ENCODE peak calls at places on chromosomes 5 and 9, in eight cellular contexts. One of them, this sample, is unnamed.
A peak's percentile ranks its signal among the peaks of the same experiment; 100 is the strongest.

GRCh38 chr9:97529363-97530076 is 28.1 kb downstream of the TMOD1 start:
- DNase-seq in left ventricle myocardium inferior: peak; percentile 47
- DNase-seq in astrocyte: no peak
- DNase-seq in Panc1: no peak
- DNase-seq in cardiac muscle cell: peak; percentile 23
- DNase-seq in mammary epithelial cell: peak; percentile 21
- DNase-seq in uterus: peak; percentile 65
- DNase-seq in WERI-Rb-1: no peak
- DNase-seq in this sample: no peak

GRCh38 chr9:5750569-5750968 is 82.3 kb downstream of the ERMP1 start:
- DNase-seq in left ventricle myocardium inferior: no peak
- DNase-seq in astrocyte: no peak
- DNase-seq in Panc1: no peak
- DNase-seq in cardiac muscle cell: no peak
- DNase-seq in mammary epithelial cell: no peak
- DNase-seq in uterus: no peak
- DNase-seq in WERI-Rb-1: no peak
- DNase-seq in this sample: no peak

GRCh38 chr5:68214472-68215207 is 916 bp upstream of the PIK3R1 start:
- DNase-seq in left ventricle myocardium inferior: no peak
- DNase-seq in astrocyte: no peak
- DNase-seq in Panc1: no peak
- DNase-seq in cardiac muscle cell: peak; percentile 30
- DNase-seq in mammary epithelial cell: no peak
- DNase-seq in uterus: peak; percentile 27
- DNase-seq in WERI-Rb-1: no peak
- DNase-seq in this sample: no peak

GRCh38 chr9:116154334-116154975 is 864 bp downstream of the PAPPA start:
- DNase-seq in left ventricle myocardium inferior: peak; percentile 22
- DNase-seq in astrocyte: no peak
- DNase-seq in Panc1: no peak
- DNase-seq in cardiac muscle cell: peak; percentile 48
- DNase-seq in mammary epithelial cell: no peak
- DNase-seq in uterus: peak; percentile 34
- DNase-seq in WERI-Rb-1: peak; percentile 56
- DNase-seq in this sample: peak; percentile 36

GRCh38 chr9:128764361-128764760 is 7.4 kb downstream of the ZER1 start:
- DNase-seq in left ventricle myocardium inferior: no peak
- DNase-seq in astrocyte: no peak
- DNase-seq in Panc1: no peak
- DNase-seq in cardiac muscle cell: no peak
- DNase-seq in mammary epithelial cell: no peak
- DNase-seq in uterus: no peak
- DNase-seq in WERI-Rb-1: peak; percentile 34
- DNase-seq in this sample: no peak

GRCh38 chr9:104856413-104856941 is 71.5 kb downstream of the ABCA1 start:
- DNase-seq in left ventricle myocardium inferior: no peak
- DNase-seq in astrocyte: no peak
- DNase-seq in Panc1: no peak
- DNase-seq in cardiac muscle cell: peak; percentile 17
- DNase-seq in mammary epithelial cell: no peak
- DNase-seq in uterus: no peak
- DNase-seq in WERI-Rb-1: peak; percentile 49
- DNase-seq in this sample: no peak

GRCh38 chr9:83231039-83231438 is 168.1 kb upstream of the RASEF start:
- DNase-seq in left ventricle myocardium inferior: no peak
- DNase-seq in astrocyte: no peak
- DNase-seq in Panc1: no peak
- DNase-seq in cardiac muscle cell: peak; percentile 61
- DNase-seq in mammary epithelial cell: no peak
- DNase-seq in uterus: no peak
- DNase-seq in WERI-Rb-1: no peak
- DNase-seq in this sample: no peak

GRCh38 chr5:73312146-73312871 is 136.3 kb downstream of the FOXD1 start:
- DNase-seq in left ventricle myocardium inferior: no peak
- DNase-seq in astrocyte: peak; percentile 100
- DNase-seq in Panc1: no peak
- DNase-seq in cardiac muscle cell: peak; percentile 94
- DNase-seq in mammary epithelial cell: no peak
- DNase-seq in uterus: no peak
- DNase-seq in WERI-Rb-1: peak; percentile 18
- DNase-seq in this sample: no peak

GRCh38 chr9:136939996-136940525 is 4.5 kb downstream of the FBXW5 start:
- DNase-seq in left ventricle myocardium inferior: peak; percentile 85
- DNase-seq in astrocyte: no peak
- DNase-seq in Panc1: no peak
- DNase-seq in cardiac muscle cell: no peak
- DNase-seq in mammary epithelial cell: no peak
- DNase-seq in uterus: no peak
- DNase-seq in WERI-Rb-1: no peak
- DNase-seq in this sample: peak; percentile 68

GRCh38 chr5:65364907-65365306 is 116.8 kb downstream of the ADAMTS6 start:
- DNase-seq in left ventricle myocardium inferior: no peak
- DNase-seq in astrocyte: peak; percentile 12
- DNase-seq in Panc1: peak; percentile 2
- DNase-seq in cardiac muscle cell: peak; percentile 34
- DNase-seq in mammary epithelial cell: no peak
- DNase-seq in uterus: no peak
- DNase-seq in WERI-Rb-1: no peak
- DNase-seq in this sample: no peak

GRCh38 chr5:109676920-109677319 is 12.8 kb upstream of the MAN2A1 start:
- DNase-seq in left ventricle myocardium inferior: no peak
- DNase-seq in astrocyte: no peak
- DNase-seq in Panc1: no peak
- DNase-seq in cardiac muscle cell: no peak
- DNase-seq in mammary epithelial cell: no peak
- DNase-seq in uterus: no peak
- DNase-seq in WERI-Rb-1: no peak
- DNase-seq in this sample: no peak

GRCh38 chr9:4508907-4509589 is 18.8 kb downstream of the SLC1A1 start:
- DNase-seq in left ventricle myocardium inferior: no peak
- DNase-seq in astrocyte: peak; percentile 76
- DNase-seq in Panc1: no peak
- DNase-seq in cardiac muscle cell: peak; percentile 33
- DNase-seq in mammary epithelial cell: peak; percentile 88
- DNase-seq in uterus: no peak
- DNase-seq in WERI-Rb-1: no peak
- DNase-seq in this sample: no peak

GRCh38 chr5:145510324-145510723 is 324.8 kb downstream of the PRELID2 start:
- DNase-seq in left ventricle myocardium inferior: no peak
- DNase-seq in astrocyte: peak; percentile 48
- DNase-seq in Panc1: no peak
- DNase-seq in cardiac muscle cell: peak; percentile 76
- DNase-seq in mammary epithelial cell: no peak
- DNase-seq in uterus: no peak
- DNase-seq in WERI-Rb-1: no peak
- DNase-seq in this sample: no peak

GRCh38 chr9:107665057-107665456 is 175.5 kb upstream of the KLF4 start:
- DNase-seq in left ventricle myocardium inferior: no peak
- DNase-seq in astrocyte: no peak
- DNase-seq in Panc1: no peak
- DNase-seq in cardiac muscle cell: no peak
- DNase-seq in mammary epithelial cell: no peak
- DNase-seq in uterus: no peak
- DNase-seq in WERI-Rb-1: no peak
- DNase-seq in this sample: no peak

DNA sequence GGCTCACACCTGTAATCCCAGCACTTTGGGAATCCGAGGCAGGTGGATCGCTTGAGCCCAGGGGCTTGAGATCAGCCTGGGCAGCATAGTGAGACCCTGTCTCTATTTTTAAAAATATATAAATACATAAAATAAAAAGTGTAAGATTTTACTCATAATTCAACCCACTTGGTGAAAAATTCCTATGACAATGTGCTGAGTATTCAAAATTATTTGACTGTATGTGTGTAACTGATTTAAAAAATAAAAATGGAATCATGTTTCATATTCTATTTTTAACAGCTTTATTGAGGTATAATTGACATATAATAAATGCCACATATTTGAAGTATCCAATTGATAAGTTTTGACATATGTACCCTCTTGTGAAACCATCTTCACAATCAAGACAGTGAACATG is 22.8 kb downstream of the GM2A start:
- DNase-seq in left ventricle myocardium inferior: no peak
- DNase-seq in astrocyte: no peak
- DNase-seq in Panc1: no peak
- DNase-seq in cardiac muscle cell: no peak
- DNase-seq in mammary epithelial cell: no peak
- DNase-seq in uterus: no peak
- DNase-seq in WERI-Rb-1: no peak
- DNase-seq in this sample: no peak
- TF ChIP-seq CTCF in left ventricle myocardium inferior: no peak
- TF ChIP-seq CTCF in astrocyte: no peak
- TF ChIP-seq CTCF in Panc1: no peak
- TF ChIP-seq CTCF in cardiac muscle cell: no peak
- TF ChIP-seq CTCF in mammary epithelial cell: no peak
- TF ChIP-seq CTCF in uterus: no peak
- TF ChIP-seq CTCF in WERI-Rb-1: no peak
- TF ChIP-seq CTCF in this sample: no peak

GRCh38 chr5:1655496-1656270 is 131.9 kb upstream of the LPCAT1 start:
- DNase-seq in left ventricle myocardium inferior: peak; percentile 3
- DNase-seq in astrocyte: no peak
- DNase-seq in Panc1: no peak
- DNase-seq in cardiac muscle cell: no peak
- DNase-seq in mammary epithelial cell: no peak
- DNase-seq in uterus: no peak
- DNase-seq in WERI-Rb-1: no peak
- DNase-seq in this sample: no peak

GRCh38 chr5:1654786-1655495 is 131.2 kb upstream of the LPCAT1 start:
- DNase-seq in left ventricle myocardium inferior: peak; percentile 9
- DNase-seq in astrocyte: no peak
- DNase-seq in Panc1: no peak
- DNase-seq in cardiac muscle cell: no peak
- DNase-seq in mammary epithelial cell: no peak
- DNase-seq in uterus: no peak
- DNase-seq in WERI-Rb-1: no peak
- DNase-seq in this sample: no peak

GRCh38 chr5:1658665-1659064 is 134.9 kb upstream of the LPCAT1 start:
- DNase-seq in left ventricle myocardium inferior: no peak
- DNase-seq in astrocyte: no peak
- DNase-seq in Panc1: no peak
- DNase-seq in cardiac muscle cell: no peak
- DNase-seq in mammary epithelial cell: no peak
- DNase-seq in uterus: no peak
- DNase-seq in WERI-Rb-1: no peak
- DNase-seq in this sample: no peak

GRCh38 chr5:1657161-1657741 is 133.5 kb upstream of the LPCAT1 start:
- DNase-seq in left ventricle myocardium inferior: peak; percentile 10
- DNase-seq in astrocyte: no peak
- DNase-seq in Panc1: no peak
- DNase-seq in cardiac muscle cell: no peak
- DNase-seq in mammary epithelial cell: no peak
- DNase-seq in uterus: no peak
- DNase-seq in WERI-Rb-1: no peak
- DNase-seq in this sample: no peak

DNA sequence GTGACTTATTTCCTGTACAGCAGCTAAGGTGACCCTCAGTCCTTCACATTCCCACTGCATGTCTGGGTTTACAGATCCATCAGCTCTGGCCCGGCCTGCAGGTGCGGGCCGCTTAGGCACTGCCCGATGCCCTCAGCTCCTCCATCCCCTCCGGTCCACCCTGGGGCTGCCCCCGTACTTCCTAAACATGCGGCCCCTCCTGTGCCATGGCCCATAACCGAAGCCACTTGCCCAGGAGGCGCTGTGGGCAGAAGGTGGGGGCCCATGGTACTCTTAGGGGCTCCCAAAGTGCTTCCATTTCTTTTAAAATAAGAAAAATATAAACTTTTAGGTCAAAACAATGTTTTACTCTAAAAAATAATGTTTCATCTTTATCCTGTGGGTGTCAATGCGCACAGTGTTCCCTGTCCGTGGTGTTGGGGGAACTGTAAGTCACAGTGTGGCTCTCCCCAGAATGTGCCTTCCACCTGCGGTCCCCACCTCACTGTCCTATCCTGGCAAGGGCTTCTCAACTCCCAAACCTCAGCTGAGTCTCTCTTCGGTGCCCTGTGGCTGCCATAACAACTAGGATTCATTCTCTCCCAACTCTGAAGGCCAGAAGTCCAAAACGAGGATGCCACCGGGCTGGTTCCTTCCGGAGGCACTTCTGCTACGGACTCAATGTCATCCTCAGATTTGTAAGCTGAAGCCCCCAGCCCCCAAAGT is 132.7 kb upstream of the LPCAT1 start:
- DNase-seq in left ventricle myocardium inferior: peak; percentile 8
- DNase-seq in astrocyte: no peak
- DNase-seq in Panc1: no peak
- DNase-seq in cardiac muscle cell: no peak
- DNase-seq in mammary epithelial cell: no peak
- DNase-seq in uterus: no peak
- DNase-seq in WERI-Rb-1: no peak
- DNase-seq in this sample: no peak
- H3K27ac ChIP-seq in left ventricle myocardium inferior: no peak overlapping the region
- H3K27ac ChIP-seq in astrocyte: no peak overlapping the region
- H3K27ac ChIP-seq in Panc1: no peak overlapping the region
- H3K27ac ChIP-seq in cardiac muscle cell: no peak overlapping the region
- H3K27ac ChIP-seq in mammary epithelial cell: no peak overlapping the region
- H3K27ac ChIP-seq in uterus: no peak overlapping the region
- H3K27ac ChIP-seq in WERI-Rb-1: no peak overlapping the region
- H3K27ac ChIP-seq in this sample: no peak overlapping the region

GRCh38 chr5:60295423-60295822 is 401.9 kb upstream of the PDE4D start:
- DNase-seq in left ventricle myocardium inferior: no peak
- DNase-seq in astrocyte: peak; percentile 15
- DNase-seq in Panc1: peak; percentile 30
- DNase-seq in cardiac muscle cell: peak; percentile 52
- DNase-seq in mammary epithelial cell: peak; percentile 27
- DNase-seq in uterus: no peak
- DNase-seq in WERI-Rb-1: peak; percentile 57
- DNase-seq in this sample: no peak
- TF ChIP-seq CTCF in left ventricle myocardium inferior: peak; percentile 59
- TF ChIP-seq CTCF in astrocyte: peak; percentile 53
- TF ChIP-seq CTCF in Panc1: peak; percentile 26
- TF ChIP-seq CTCF in cardiac muscle cell: peak; percentile 63
- TF ChIP-seq CTCF in mammary epithelial cell: peak; percentile 91
- TF ChIP-seq CTCF in uterus: no peak
- TF ChIP-seq CTCF in WERI-Rb-1: peak; percentile 94
- TF ChIP-seq CTCF in this sample: no peak

DNA sequence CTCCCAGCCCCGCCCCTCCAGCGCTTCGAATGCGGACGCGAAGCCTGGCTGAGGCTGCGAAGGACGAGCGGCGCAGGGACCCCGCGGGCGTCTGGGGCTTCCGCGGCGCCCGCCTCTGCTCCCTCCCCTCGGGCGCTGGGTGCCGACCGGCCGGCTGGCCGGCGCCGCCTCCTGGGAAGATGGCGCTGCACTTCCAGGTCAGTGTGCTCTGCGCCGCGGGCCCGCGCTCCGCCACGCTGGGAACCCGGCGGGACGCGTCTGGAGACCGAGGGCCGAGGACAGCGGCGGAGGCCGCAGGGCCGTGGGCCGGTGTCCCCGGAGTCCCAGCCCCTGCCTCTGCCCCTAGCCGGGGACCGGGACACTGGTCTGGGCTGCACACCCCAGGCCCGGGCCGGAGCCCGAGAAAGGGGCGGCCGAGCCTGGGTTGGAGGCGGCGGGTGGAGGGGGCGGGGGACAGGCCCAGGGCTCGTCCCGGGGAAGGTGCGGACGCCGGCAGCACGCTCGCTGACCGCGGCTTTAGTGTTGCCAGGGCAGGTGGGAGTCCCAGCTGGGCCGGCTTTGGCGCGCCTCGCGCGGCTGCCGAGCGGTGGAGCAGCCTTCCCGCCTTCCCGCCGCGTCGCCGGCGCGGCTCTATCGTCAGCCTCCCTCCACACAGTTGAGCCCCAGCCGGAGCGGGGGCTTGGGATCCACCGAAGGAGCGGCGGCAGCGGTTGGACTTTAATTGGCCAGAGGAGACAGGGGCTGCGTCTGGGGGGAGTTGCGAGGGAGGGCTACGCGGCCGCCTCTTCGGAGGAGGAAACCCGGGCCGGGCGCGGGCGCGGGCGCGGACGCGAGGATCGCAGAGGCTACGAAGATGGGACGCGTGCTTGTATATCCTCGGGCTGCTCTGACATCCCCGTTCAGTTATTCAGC is at the start of gene RANBP17:
- DNase-seq in left ventricle myocardium inferior: peak; percentile 20
- DNase-seq in astrocyte: peak; percentile 55
- DNase-seq in Panc1: no peak
- DNase-seq in cardiac muscle cell: peak; percentile 84
- DNase-seq in mammary epithelial cell: peak; percentile 58
- DNase-seq in uterus: no peak
- DNase-seq in WERI-Rb-1: peak; percentile 82
- DNase-seq in this sample: peak; percentile 59
- H3K27ac ChIP-seq in left ventricle myocardium inferior: peak within 1 kb of the TSS; percentile 55
- H3K27ac ChIP-seq in astrocyte: peak within 1 kb of the TSS; percentile 57
- H3K27ac ChIP-seq in Panc1: no peak within 1 kb of the TSS
- H3K27ac ChIP-seq in cardiac muscle cell: peak within 1 kb of the TSS; percentile 27
- H3K27ac ChIP-seq in mammary epithelial cell: no peak within 1 kb of the TSS
- H3K27ac ChIP-seq in uterus: no peak within 1 kb of the TSS
- H3K27ac ChIP-seq in WERI-Rb-1: peak within 1 kb of the TSS; percentile 91
- H3K27ac ChIP-seq in this sample: no peak within 1 kb of the TSS